ENCODE peak calls at places on chromosomes 16 and 17, in seven cellular contexts. I is upper lobe of left lung, D is K562, V is GM12878, A is HepG2, X is Panc1, E is HCT116. Q is an unnamed sample. For H3K9me3 and H3K4me1, the result is how much of the 10 kb centered on the place peaks cover.

GRCh38 chr16:89557230-89557935 is 3.1 kb upstream of the RPL13 start:
- ATAC-seq in I (peak), D (peak), V (peak), A (peak), X (peak), E (peak), Q (no peak)

GRCh38 chr16:16102738-16103137 is 120.6 kb downstream of the ABCC6 start:
- ATAC-seq in I (no peak), D (no peak), V (no peak), A (no peak), X (no peak), E (no peak), Q (no peak)

GRCh38 chr17:2723997-2724782 is 12.6 kb upstream of the CLUH start:
- ATAC-seq in I (no peak), D (no peak), V (no peak), A (no peak), X (peak), E (peak), Q (peak)

GRCh38 chr17:8222380-8222629 is 11.9 kb upstream of the AURKB start:
- ATAC-seq in I (peak), D (peak), V (no peak), A (peak), X (no peak), E (no peak), Q (no peak)

GRCh38 chr16:17305694-17306093 is 165.1 kb downstream of the XYLT1 start:
- ATAC-seq in I (no peak), D (no peak), V (peak), A (no peak), X (no peak), E (no peak), Q (no peak)

GRCh38 chr17:29585080-29585751 is 4.2 kb downstream of the GIT1 start:
- ATAC-seq in I (no peak), D (no peak), V (no peak), A (no peak), X (no peak), E (no peak), Q (no peak)

GRCh38 chr17:1985093-1985492 is 40.0 kb downstream of the RTN4RL1 start:
- ATAC-seq in I (no peak), D (no peak), V (no peak), A (no peak), X (no peak), E (no peak), Q (no peak)

GRCh38 chr17:17062866-17063265 is 20.6 kb downstream of the MPRIP start:
- ATAC-seq in I (peak), D (no peak), V (no peak), A (no peak), X (no peak), E (no peak), Q (no peak)

GRCh38 chr16:23994615-23995014 is 158.8 kb downstream of the PRKCB start:
- ATAC-seq in I (no peak), D (no peak), V (no peak), A (no peak), X (no peak), E (no peak), Q (no peak)

GRCh38 chr17:47684025-47684424 is 9.9 kb upstream of the TBKBP1 start:
- ATAC-seq in I (no peak), D (no peak), V (no peak), A (no peak), X (no peak), E (no peak), Q (no peak)

GRCh38 chr17:40675905-40676304 is 10.9 kb upstream of the KRT222 start:
- ATAC-seq in I (no peak), D (no peak), V (no peak), A (no peak), X (no peak), E (no peak), Q (no peak)

GRCh38 chr16:85309656-85310587 is 197.7 kb upstream of the CIBAR2 start:
- ATAC-seq in I (peak), D (no peak), V (peak), A (no peak), X (no peak), E (no peak), Q (peak)

GRCh38 chr17:37107406-37108083 is 158.8 kb downstream of the AATF start:
- ATAC-seq in I (peak), D (no peak), V (no peak), A (no peak), X (no peak), E (no peak), Q (peak)

GRCh38 chr16:66928702-66929388 is 3.5 kb upstream of the RRAD start:
- ATAC-seq in I (no peak), D (peak), V (peak), A (peak), X (no peak), E (peak), Q (no peak)

GRCh38 chr17:48457080-48457836 is 27.2 kb upstream of the SKAP1 start:
- ATAC-seq in I (peak), D (peak), V (peak), A (peak), X (peak), E (peak), Q (peak)

GRCh38 chr16:69904495-69905170 is 46.5 kb upstream of the CLEC18A start:
- ATAC-seq in I (no peak), D (peak), V (no peak), A (no peak), X (no peak), E (no peak), Q (no peak)

GRCh38 chr17:17387461-17388362 is 84.5 kb downstream of the NT5M start:
- ATAC-seq in I (peak), D (peak), V (peak), A (peak), X (peak), E (peak), Q (no peak)

GRCh38 chr16:22220714-22221113 is 14.6 kb downstream of the EEF2K start:
- ATAC-seq in I (no peak), D (no peak), V (no peak), A (peak), X (peak), E (no peak), Q (peak)

GRCh38 chr17:8825802-8826201 is 26.6 kb upstream of the MFSD6L start:
- ATAC-seq in I (no peak), D (no peak), V (no peak), A (no peak), X (no peak), E (no peak), Q (no peak)

GRCh38 chr17:75875940-75876189 is 2.5 kb downstream of the TRIM47 start:
- ATAC-seq in I (peak), D (no peak), V (no peak), A (no peak), X (peak), E (no peak), Q (no peak)

GRCh38 chr16:85810742-85811115 is 11.2 kb downstream of the COX4I1 start:
- ATAC-seq in I (no peak), D (no peak), V (no peak), A (no peak), X (no peak), E (no peak), Q (no peak)

GRCh38 chr16:65731840-65732239 is 610.0 kb upstream of the CDH11 start:
- ATAC-seq in I (no peak), D (no peak), V (no peak), A (no peak), X (no peak), E (no peak), Q (no peak)

GRCh38 chr17:49327835-49328784 is 33.9 kb downstream of the ZNF652 start:
- ATAC-seq in I (no peak), D (peak), V (peak), A (no peak), X (no peak), E (no peak), Q (no peak)

GRCh38 chr16:5064915-5065314 is 841 bp downstream of the C16orf89 start:
- ATAC-seq in I (peak), D (no peak), V (no peak), A (no peak), X (no peak), E (no peak), Q (no peak)

GRCh38 chr16:17591655-17592405 is 121.1 kb upstream of the XYLT1 start:
- ATAC-seq in I (no peak), D (peak), V (no peak), A (no peak), X (no peak), E (no peak), Q (no peak)

GRCh38 chr17:62008294-62008693 is 56.8 kb downstream of the MED13 start:
- ATAC-seq in I (no peak), D (no peak), V (peak), A (no peak), X (no peak), E (no peak), Q (no peak)

GRCh38 chr16:52786105-52786504 is 239.2 kb upstream of the TOX3 start:
- ATAC-seq in I (no peak), D (no peak), V (no peak), A (no peak), X (no peak), E (no peak), Q (no peak)

GRCh38 chr17:72266099-72266852 is 145.5 kb downstream of the SOX9 start:
- ATAC-seq in I (no peak), D (no peak), V (no peak), A (no peak), X (no peak), E (no peak), Q (no peak)

GRCh38 chr17:57772774-57773173 is 27.7 kb upstream of the CCDC182 start:
- ATAC-seq in I (no peak), D (peak), V (no peak), A (peak), X (peak), E (peak), Q (no peak)

GRCh38 chr17:57366558-57367351 is 110.4 kb downstream of the MSI2 start:
- ATAC-seq in I (no peak), D (peak), V (peak), A (peak), X (no peak), E (no peak), Q (no peak)

GRCh38 chr17:10135539-10136257 is 62.7 kb downstream of the GAS7 start:
- ATAC-seq in I (peak), D (no peak), V (no peak), A (no peak), X (no peak), E (no peak), Q (peak)
- TF ChIP-seq POLR2AphosphoS5 in I (no peak), D (no peak), V (no peak), A (no peak), X (no peak), E (no peak), Q (peak)

GRCh38 chr16:35560637-35560984 is 2101.2 kb downstream of the TP53TG3F start:
- ATAC-seq in I (no peak), D (no peak), V (no peak), A (no peak), X (no peak), E (no peak), Q (no peak)
- H3K9me3 ChIP-seq in I (under half), D (under half), V (under half), A (half or more), X (under half), E (under half), Q (under half)

DNA sequence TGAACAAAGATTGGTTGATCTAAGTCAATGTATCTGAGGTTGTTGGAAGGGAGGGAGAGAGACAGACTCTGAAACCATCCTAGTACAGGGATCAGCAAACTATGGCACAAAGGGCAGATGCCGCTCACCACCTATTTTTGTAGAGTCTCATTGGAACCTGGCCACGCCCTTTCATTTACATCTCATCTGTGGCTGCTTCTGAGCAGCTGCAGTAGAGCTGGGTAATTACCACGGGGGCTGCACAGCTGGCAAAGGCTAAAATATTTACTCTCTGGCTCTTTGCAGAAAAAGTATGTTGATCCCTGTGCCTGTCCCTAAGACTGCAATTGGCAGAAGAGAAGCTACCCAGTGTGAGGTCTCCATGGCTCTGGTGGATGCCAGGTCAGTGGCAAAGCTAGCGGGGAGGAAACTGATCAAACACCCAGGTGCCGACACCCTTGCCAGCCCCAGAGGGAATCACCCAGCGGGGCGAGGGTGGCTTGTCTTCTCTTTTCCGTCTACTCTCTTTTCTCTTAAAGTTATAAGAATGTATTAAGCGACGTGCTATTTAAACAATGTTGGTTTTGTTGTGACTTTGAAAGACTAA is 14.0 kb downstream of the CEP295NL start:
- ATAC-seq in I (no peak), D (no peak), V (peak), A (no peak), X (no peak), E (no peak), Q (no peak)
- H3K4me1 ChIP-seq in I (under half), D (under half), V (under half), A (under half), X (under half), E (under half), Q (half or more)

DNA sequence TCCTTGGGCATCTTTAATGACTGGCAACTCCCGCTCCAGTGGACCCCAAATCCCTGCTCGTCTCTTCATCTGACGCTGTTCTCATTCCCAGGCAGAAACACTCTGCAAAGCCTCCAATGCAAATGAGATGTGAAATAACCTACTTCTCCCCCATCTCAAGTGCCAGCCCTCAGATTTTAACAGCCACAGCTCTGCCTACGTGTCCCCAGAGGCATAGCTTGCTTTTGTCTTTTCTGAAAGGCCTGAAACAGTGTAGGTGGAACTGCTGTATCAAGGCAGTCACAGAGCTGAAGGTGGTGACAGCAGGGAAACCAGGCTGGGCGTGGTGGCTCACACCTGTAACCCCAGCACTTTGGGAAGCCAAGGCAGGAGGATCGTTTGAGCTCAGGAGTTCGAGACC is 14.7 kb downstream of the RPH3AL start:
- ATAC-seq in I (no peak), D (no peak), V (peak), A (no peak), X (no peak), E (no peak), Q (no peak)
- TF ChIP-seq POLR2AphosphoS5 in I (no peak), D (no peak), V (no peak), A (no peak), X (no peak), E (no peak), Q (no peak)